ENCODE peak calls at places on chromosome 21, in six cellular contexts. One of them, this sample, is unnamed.

GRCh38 chr21:45333583-45334121 is 46.0 kb upstream of the POFUT2 start:
- DNase-seq in amygdala: no peak
- DNase-seq in GM12865: no peak
- DNase-seq in effector memory CD8-positive, alpha-beta T cell: no peak
- DNase-seq in NCI-H187 treated with DMSO at 0.1 percent for 48 hours: no peak
- DNase-seq in T-helper 9 cell: no peak
- DNase-seq in this sample: no peak

GRCh38 chr21:34526236-34526617 is 14.2 kb upstream of the KCNE1 start:
- DNase-seq in GM12865: no peak
- DNase-seq in amygdala: no peak
- DNase-seq in effector memory CD8-positive, alpha-beta T cell: no peak
- DNase-seq in T-helper 9 cell: no peak
- DNase-seq in NCI-H187 treated with DMSO at 0.1 percent for 48 hours: no peak
- DNase-seq in this sample: no peak

GRCh38 chr21:45031231-45032191 is 42.9 kb upstream of the ADARB1 start:
- DNase-seq in effector memory CD8-positive, alpha-beta T cell: no peak
- DNase-seq in GM12865: no peak
- DNase-seq in amygdala: no peak
- DNase-seq in T-helper 9 cell: no peak
- DNase-seq in NCI-H187 treated with DMSO at 0.1 percent for 48 hours: no peak
- DNase-seq in this sample: no peak

GRCh38 chr21:46116189-46116845 is 18.4 kb downstream of the COL6A2 start:
- DNase-seq in effector memory CD8-positive, alpha-beta T cell: no peak
- DNase-seq in amygdala: no peak
- DNase-seq in GM12865: no peak
- DNase-seq in T-helper 9 cell: no peak
- DNase-seq in NCI-H187 treated with DMSO at 0.1 percent for 48 hours: no peak
- DNase-seq in this sample: no peak

GRCh38 chr21:45228171-45228641 is 59.5 kb downstream of the POFUT2 start:
- DNase-seq in amygdala: no peak
- DNase-seq in effector memory CD8-positive, alpha-beta T cell: peak
- DNase-seq in T-helper 9 cell: peak
- DNase-seq in GM12865: no peak
- DNase-seq in NCI-H187 treated with DMSO at 0.1 percent for 48 hours: no peak
- DNase-seq in this sample: no peak

GRCh38 chr21:35578350-35578782 is 482.0 kb downstream of the SETD4 start:
- DNase-seq in T-helper 9 cell: no peak
- DNase-seq in GM12865: no peak
- DNase-seq in NCI-H187 treated with DMSO at 0.1 percent for 48 hours: no peak
- DNase-seq in effector memory CD8-positive, alpha-beta T cell: no peak
- DNase-seq in amygdala: no peak
- DNase-seq in this sample: peak

GRCh38 chr21:16589046-16589445 is 859.3 kb downstream of the USP25 start:
- DNase-seq in amygdala: no peak
- DNase-seq in NCI-H187 treated with DMSO at 0.1 percent for 48 hours: no peak
- DNase-seq in GM12865: no peak
- DNase-seq in T-helper 9 cell: no peak
- DNase-seq in effector memory CD8-positive, alpha-beta T cell: no peak
- DNase-seq in this sample: no peak

GRCh38 chr21:34942911-34943310 is 106.2 kb downstream of the RUNX1 start:
- DNase-seq in effector memory CD8-positive, alpha-beta T cell: no peak
- DNase-seq in amygdala: no peak
- DNase-seq in GM12865: no peak
- DNase-seq in NCI-H187 treated with DMSO at 0.1 percent for 48 hours: no peak
- DNase-seq in T-helper 9 cell: no peak
- DNase-seq in this sample: no peak

GRCh38 chr21:34274001-34274400 is 89.8 kb upstream of the KCNE2 start:
- DNase-seq in effector memory CD8-positive, alpha-beta T cell: no peak
- DNase-seq in T-helper 9 cell: no peak
- DNase-seq in NCI-H187 treated with DMSO at 0.1 percent for 48 hours: no peak
- DNase-seq in GM12865: no peak
- DNase-seq in amygdala: no peak
- DNase-seq in this sample: no peak

GRCh38 chr21:26072891-26073615 is 97.5 kb downstream of the APP start:
- DNase-seq in effector memory CD8-positive, alpha-beta T cell: no peak
- DNase-seq in T-helper 9 cell: no peak
- DNase-seq in NCI-H187 treated with DMSO at 0.1 percent for 48 hours: no peak
- DNase-seq in amygdala: no peak
- DNase-seq in GM12865: no peak
- DNase-seq in this sample: no peak